ENCODE peak calls at places on chromosome 7, in ten cellular contexts. D is mucosa of descending colon; W is left lung; R is upper lobe of right lung; Q is suprapubic skin; P is ovary; S is OCI-LY7; Z is transverse colon; F is effector memory CD4-positive, alpha-beta T cell; I is naive thymus-derived CD4-positive, alpha-beta T cell. X is an unnamed sample. For H3K4me1, the result is how much of the 10 kb centered on the place peaks cover.

GRCh38 chr7:143362126-143362961 is at the start of gene FAM131B:
- DNase-seq in D (no peak), W (no peak), R (no peak), Q (no peak), P (no peak), S (no peak), Z (no peak), F (peak), I (no peak), X (no peak)

GRCh38 chr7:1678571-1679325 is 8.7 kb downstream of the ELFN1 start:
- DNase-seq in D (no peak), W (peak), R (no peak), Q (peak), P (no peak), S (no peak), Z (no peak), F (no peak), I (no peak), X (peak)

GRCh38 chr7:93828260-93828659 is 62.3 kb downstream of the TFPI2 start:
- DNase-seq in D (no peak), W (no peak), R (no peak), Q (no peak), P (no peak), S (no peak), Z (no peak), F (no peak), I (no peak), X (no peak)

GRCh38 chr7:55415173-55415778 is 50.1 kb downstream of the LANCL2 start:
- DNase-seq in D (peak), W (peak), R (peak), Q (peak), P (peak), S (peak), Z (peak), F (peak), I (peak), X (peak)

GRCh38 chr7:114889646-114890285 is 32.1 kb upstream of the MDFIC start:
- DNase-seq in D (peak), W (no peak), R (no peak), Q (no peak), P (no peak), S (no peak), Z (no peak), F (no peak), I (no peak), X (no peak)

GRCh38 chr7:84855758-84856157 is 331.1 kb downstream of the SEMA3D start:
- DNase-seq in D (no peak), W (no peak), R (no peak), Q (no peak), P (no peak), S (no peak), Z (no peak), F (no peak), I (no peak), X (no peak)

GRCh38 chr7:30285067-30285530 is 702 bp downstream of the ZNRF2 start:
- DNase-seq in D (peak), W (no peak), R (no peak), Q (peak), P (no peak), S (peak), Z (peak), F (peak), I (no peak), X (peak)

GRCh38 chr7:36763084-36763807 is 39.0 kb upstream of the AOAH start:
- DNase-seq in D (no peak), W (no peak), R (no peak), Q (no peak), P (no peak), S (no peak), Z (no peak), F (no peak), I (no peak), X (no peak)

GRCh38 chr7:107660381-107661080 is at the start of gene SLC26A4:
- DNase-seq in D (peak), W (no peak), R (no peak), Q (no peak), P (no peak), S (no peak), Z (no peak), F (no peak), I (no peak), X (peak)

GRCh38 chr7:1455241-1455939 is 3.9 kb downstream of the MICALL2 start:
- DNase-seq in D (peak), W (peak), R (peak), Q (no peak), P (no peak), S (no peak), Z (peak), F (no peak), I (no peak), X (no peak)

GRCh38 chr7:115297651-115298050 is 375.8 kb downstream of the MDFIC start:
- DNase-seq in D (peak), W (peak), R (no peak), Q (no peak), P (no peak), S (no peak), Z (peak), F (no peak), I (no peak), X (no peak)

GRCh38 chr7:81161459-81162075 is 242.7 kb upstream of the SEMA3C start:
- DNase-seq in D (no peak), W (no peak), R (no peak), Q (no peak), P (no peak), S (no peak), Z (no peak), F (no peak), I (no peak), X (no peak)

GRCh38 chr7:45148653-45148973 is 9.0 kb upstream of the RAMP3 start:
- DNase-seq in D (no peak), W (no peak), R (no peak), Q (no peak), P (no peak), S (no peak), Z (no peak), F (no peak), I (no peak), X (no peak)

GRCh38 chr7:44382459-44383300 is 57.3 kb upstream of the CAMK2B start:
- DNase-seq in D (no peak), W (no peak), R (no peak), Q (no peak), P (no peak), S (no peak), Z (no peak), F (no peak), I (no peak), X (no peak)

GRCh38 chr7:123845823-123846216 is 851 bp downstream of the HYAL4 start:
- DNase-seq in D (no peak), W (no peak), R (no peak), Q (no peak), P (no peak), S (no peak), Z (no peak), F (no peak), I (no peak), X (no peak)

GRCh38 chr7:24913791-24914464 is 66.0 kb downstream of the OSBPL3 start:
- DNase-seq in D (no peak), W (no peak), R (no peak), Q (no peak), P (no peak), S (no peak), Z (no peak), F (no peak), I (no peak), X (no peak)

GRCh38 chr7:64098-64521 is 128.3 kb upstream of the FAM20C start:
- DNase-seq in D (peak), W (peak), R (peak), Q (peak), P (peak), S (peak), Z (peak), F (no peak), I (no peak), X (peak)

GRCh38 chr7:29377718-29378117 is 183.1 kb downstream of the CHN2 start:
- DNase-seq in D (peak), W (no peak), R (no peak), Q (no peak), P (no peak), S (no peak), Z (no peak), F (no peak), I (no peak), X (no peak)

GRCh38 chr7:133230591-133231194 is 22.2 kb upstream of the EXOC4 start:
- DNase-seq in D (peak), W (no peak), R (no peak), Q (no peak), P (no peak), S (peak), Z (peak), F (no peak), I (no peak), X (no peak)

GRCh38 chr7:40884226-40884625 is 749.4 kb downstream of the SUGCT start:
- DNase-seq in D (no peak), W (no peak), R (no peak), Q (no peak), P (no peak), S (no peak), Z (no peak), F (no peak), I (no peak), X (no peak)

GRCh38 chr7:23981314-23981713 is 271.3 kb downstream of the STK31 start:
- DNase-seq in D (no peak), W (no peak), R (no peak), Q (no peak), P (no peak), S (no peak), Z (no peak), F (no peak), I (no peak), X (no peak)

GRCh38 chr7:31271641-31272405 is 68.7 kb downstream of the NEUROD6 start:
- DNase-seq in D (no peak), W (no peak), R (no peak), Q (no peak), P (no peak), S (no peak), Z (no peak), F (no peak), I (no peak), X (no peak)

GRCh38 chr7:142711722-142712616 is 37.3 kb upstream of the PRSS1 start:
- DNase-seq in D (peak), W (no peak), R (no peak), Q (no peak), P (no peak), S (peak), Z (no peak), F (no peak), I (no peak), X (peak)

GRCh38 chr7:131302876-131303707 is 24.6 kb upstream of the MKLN1 start:
- DNase-seq in D (peak), W (no peak), R (no peak), Q (no peak), P (no peak), S (peak), Z (peak), F (peak), I (no peak), X (peak)

GRCh38 chr7:131302453-131302852 is 25.2 kb upstream of the MKLN1 start:
- DNase-seq in D (no peak), W (no peak), R (no peak), Q (no peak), P (no peak), S (no peak), Z (no peak), F (no peak), I (no peak), X (no peak)

GRCh38 chr7:131300078-131300477 is 27.6 kb upstream of the MKLN1 start:
- DNase-seq in D (no peak), W (no peak), R (no peak), Q (no peak), P (no peak), S (no peak), Z (no peak), F (no peak), I (no peak), X (no peak)

GRCh38 chr7:131298608-131298992 is 29.1 kb upstream of the MKLN1 start:
- DNase-seq in D (no peak), W (no peak), R (no peak), Q (no peak), P (no peak), S (no peak), Z (no peak), F (no peak), I (no peak), X (no peak)

DNA sequence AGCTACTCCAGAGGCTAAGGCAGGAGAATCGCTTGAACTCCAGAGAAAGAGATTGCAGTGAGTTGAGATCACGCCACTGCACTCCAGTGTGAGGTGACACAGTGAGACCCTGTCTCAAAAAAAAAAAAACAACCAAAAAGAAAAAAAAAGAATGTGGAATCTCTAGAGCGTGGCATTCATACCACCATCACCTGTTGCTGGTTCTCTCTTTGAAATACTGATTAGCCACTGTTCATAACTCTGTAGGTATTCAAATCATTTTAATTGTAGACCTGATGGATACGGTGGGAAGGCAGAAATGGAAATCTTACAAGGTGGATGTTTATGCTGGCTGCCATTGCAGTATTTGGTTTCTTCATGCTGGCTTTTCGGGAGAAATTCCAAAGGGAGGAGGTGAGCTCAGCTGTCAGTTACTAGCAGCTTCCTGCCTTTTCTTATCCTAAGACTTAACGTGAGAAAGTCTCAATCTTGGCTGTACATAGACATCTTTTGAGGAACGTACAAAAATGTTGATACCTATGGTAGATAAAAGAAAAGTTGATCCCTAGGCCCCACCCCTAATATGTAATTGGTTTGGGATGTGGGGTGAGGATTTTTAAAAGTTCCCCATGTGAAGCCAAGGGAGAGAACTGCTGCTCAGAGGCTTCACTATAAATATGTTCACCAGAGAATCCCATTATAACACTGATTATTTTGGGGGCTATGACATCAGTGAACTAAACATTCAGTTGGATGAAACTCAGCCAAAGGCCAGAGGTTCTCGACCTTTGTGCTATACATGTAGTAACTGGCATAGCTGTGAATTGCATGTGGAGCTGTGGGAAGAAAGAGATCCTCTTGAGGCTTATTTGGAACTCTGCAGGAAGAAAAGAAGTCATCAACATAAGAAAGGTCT is 26.9 kb upstream of the MKLN1 start:
- DNase-seq in D (no peak), W (no peak), R (no peak), Q (no peak), P (no peak), S (no peak), Z (no peak), F (no peak), I (no peak), X (no peak)
- H3K4me1 ChIP-seq in D (under half), W (under half), R (under half), Q (under half), P (under half), S (under half), Z (under half), F (under half), I (under half), X (under half)

GRCh38 chr7:16810112-16810511 is 5.3 kb upstream of the AGR2 start:
- DNase-seq in D (no peak), W (no peak), R (no peak), Q (no peak), P (no peak), S (no peak), Z (no peak), F (no peak), I (no peak), X (no peak)
- H3K4me1 ChIP-seq in D (under half), W (under half), R (under half), Q (under half), P (under half), S (under half), Z (under half), F (under half), I (under half), X (under half)

DNA sequence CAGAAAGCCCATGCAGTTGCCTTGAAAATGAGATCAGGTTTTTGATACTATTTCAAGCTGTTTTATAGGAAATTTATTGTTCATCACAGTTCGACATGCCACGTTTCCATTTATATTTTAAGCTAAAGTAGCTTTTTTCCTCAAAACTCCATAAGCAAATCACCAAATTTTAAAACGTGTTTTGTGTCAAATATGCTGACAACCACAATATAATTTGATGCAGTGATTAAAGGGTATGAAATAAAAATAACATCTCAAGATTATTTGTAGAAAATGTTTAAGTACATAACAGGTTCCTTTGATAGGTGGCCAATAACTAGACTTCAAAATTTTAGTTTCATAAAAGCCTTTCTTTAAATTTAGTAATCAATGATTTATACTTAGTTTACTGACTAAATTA is 481.8 kb downstream of the TNS3 start:
- DNase-seq in D (no peak), W (no peak), R (no peak), Q (no peak), P (no peak), S (no peak), Z (no peak), F (no peak), I (no peak), X (no peak)
- H3K4me1 ChIP-seq in D (under half), W (under half), R (under half), Q (under half), P (under half), S (under half), Z (under half), F (under half), I (under half), X (under half)

GRCh38 chr7:155685070-155685790 is 40.8 kb downstream of the RBM33 start:
- DNase-seq in D (no peak), W (no peak), R (no peak), Q (no peak), P (no peak), S (no peak), Z (no peak), F (no peak), I (peak), X (no peak)
- H3K4me1 ChIP-seq in D (under half), W (under half), R (under half), Q (under half), P (under half), S (under half), Z (under half), F (under half), I (under half), X (under half)

DNA sequence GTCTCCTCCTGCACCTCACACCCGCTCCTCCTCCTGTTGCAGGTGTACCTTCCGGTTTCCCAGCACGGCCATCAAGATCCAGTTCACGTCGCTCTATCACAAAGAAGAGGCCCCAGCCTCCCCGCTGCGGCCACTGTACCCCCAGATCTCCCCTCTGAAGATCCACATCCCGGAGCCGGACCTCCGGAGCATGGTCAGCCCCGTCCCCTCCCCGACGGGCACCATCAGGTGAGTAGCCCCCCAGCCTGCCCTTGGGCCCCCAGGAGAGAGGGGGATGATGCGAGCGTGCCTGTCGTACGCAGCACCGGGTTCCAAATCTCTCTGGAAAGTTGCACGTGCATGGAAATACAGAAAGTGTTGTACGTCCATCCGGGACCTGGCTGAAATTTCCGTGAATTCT is 34.6 kb upstream of the AP5Z1 start:
- DNase-seq in D (no peak), W (no peak), R (no peak), Q (no peak), P (no peak), S (no peak), Z (no peak), F (no peak), I (no peak), X (no peak)
- H3K4me1 ChIP-seq in D (under half), W (half or more), R (under half), Q (under half), P (under half), S (under half), Z (under half), F (under half), I (under half), X (under half)

GRCh38 chr7:50212016-50212325 is 92.5 kb upstream of the IKZF1 start:
- DNase-seq in D (no peak), W (no peak), R (no peak), Q (no peak), P (no peak), S (no peak), Z (no peak), F (no peak), I (no peak), X (no peak)
- H3K4me1 ChIP-seq in D (under half), W (half or more), R (under half), Q (under half), P (under half), S (under half), Z (under half), F (half or more), I (half or more), X (under half)

DNA sequence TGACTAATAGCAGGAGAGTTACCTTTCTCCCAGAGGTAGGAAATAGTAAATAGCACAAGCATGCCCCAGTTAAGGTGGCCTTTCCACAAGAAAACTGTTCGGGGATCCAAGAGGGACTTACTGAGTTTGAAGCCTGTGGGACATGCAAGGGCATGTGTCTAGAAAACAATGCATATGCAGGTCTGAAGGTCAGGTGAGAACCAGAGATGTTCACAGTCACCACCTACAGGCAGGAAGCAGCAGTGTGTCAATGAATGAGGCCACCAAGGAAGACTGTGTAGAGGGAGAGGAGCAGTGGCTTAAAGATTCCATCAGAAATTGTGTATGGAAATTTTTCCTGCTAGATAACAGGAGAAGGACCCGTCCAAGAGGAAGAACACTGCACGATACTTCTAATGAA is 66.0 kb downstream of the CALD1 start:
- DNase-seq in D (no peak), W (no peak), R (no peak), Q (no peak), P (no peak), S (peak), Z (no peak), F (no peak), I (no peak), X (no peak)
- H3K4me1 ChIP-seq in D (under half), W (under half), R (under half), Q (under half), P (under half), S (under half), Z (under half), F (under half), I (under half), X (under half)

X was measured in Peyer's patch.